ENCODE peak calls at places on chromosomes 5 and 9, in nine cellular contexts. V is mesenchymal stem cell, I is psoas muscle, P is DND-41, A is mammary epithelial cell, X is right atrium auricular region, H is left ventricle myocardium inferior, W is heart left ventricle, G is HCT116. M is an unnamed sample.

GRCh38 chr5:124194282-124194681 is 552.2 kb downstream of the ZNF608 start:
- DNase-seq in V (no peak), I (no peak), P (no peak), A (no peak), X (no peak), H (no peak), W (no peak), G (no peak), M (no peak)

GRCh38 chr5:95526871-95527270 is 27.9 kb downstream of the SKIC3 start:
- DNase-seq in V (no peak), I (no peak), P (no peak), A (no peak), X (no peak), H (no peak), W (no peak), G (no peak), M (no peak)

GRCh38 chr9:134551657-134552348 is 89.8 kb upstream of the COL5A1 start:
- DNase-seq in V (peak), I (peak), P (no peak), A (peak), X (peak), H (peak), W (peak), G (no peak), M (no peak)

GRCh38 chr5:43294226-43294625 is 19.0 kb downstream of the HMGCS1 start:
- DNase-seq in V (no peak), I (no peak), P (no peak), A (no peak), X (no peak), H (no peak), W (no peak), G (no peak), M (no peak)

GRCh38 chr9:3768698-3769458 is 243.1 kb upstream of the RFX3 start:
- DNase-seq in V (peak), I (no peak), P (no peak), A (no peak), X (no peak), H (no peak), W (no peak), G (no peak), M (no peak)

GRCh38 chr5:135223404-135223803 is 175.6 kb downstream of the MACROH2A1 start:
- DNase-seq in V (no peak), I (no peak), P (no peak), A (no peak), X (peak), H (no peak), W (peak), G (no peak), M (peak)

GRCh38 chr5:123800640-123801039 is 288.7 kb downstream of the CSNK1G3 start:
- DNase-seq in V (no peak), I (no peak), P (no peak), A (no peak), X (no peak), H (no peak), W (no peak), G (no peak), M (no peak)

GRCh38 chr5:137282216-137282615 is 216.9 kb downstream of the SPOCK1 start:
- DNase-seq in V (peak), I (no peak), P (no peak), A (no peak), X (no peak), H (peak), W (peak), G (no peak), M (no peak)

GRCh38 chr5:112312295-112312694 is 106.8 kb downstream of the EPB41L4A start:
- DNase-seq in V (no peak), I (no peak), P (no peak), A (no peak), X (no peak), H (no peak), W (no peak), G (no peak), M (no peak)

GRCh38 chr9:127580371-127580770 is 31.7 kb upstream of the STXBP1 start:
- DNase-seq in V (no peak), I (no peak), P (no peak), A (no peak), X (no peak), H (no peak), W (no peak), G (no peak), M (no peak)

GRCh38 chr9:127686461-127687393 is 20.1 kb upstream of the CFAP157 start:
- DNase-seq in V (no peak), I (no peak), P (no peak), A (peak), X (no peak), H (no peak), W (no peak), G (no peak), M (no peak)

GRCh38 chr5:72452515-72453259 is 54.5 kb downstream of the ZNF366 start:
- DNase-seq in V (peak), I (peak), P (no peak), A (peak), X (peak), H (peak), W (peak), G (peak), M (peak)

GRCh38 chr9:111807197-111807596 is 12.5 kb upstream of the SHOC1 start:
- DNase-seq in V (no peak), I (no peak), P (no peak), A (peak), X (no peak), H (no peak), W (no peak), G (no peak), M (no peak)

GRCh38 chr5:132663771-132664695 is 6.1 kb downstream of the IL13 start:
- DNase-seq in V (peak), I (no peak), P (no peak), A (no peak), X (no peak), H (no peak), W (no peak), G (no peak), M (peak)

GRCh38 chr5:24444439-24444838 is 200.3 kb downstream of the CDH10 start:
- DNase-seq in V (no peak), I (no peak), P (no peak), A (no peak), X (no peak), H (no peak), W (no peak), G (no peak), M (no peak)

GRCh38 chr5:50553560-50553984 is 112.5 kb upstream of the EMB start:
- DNase-seq in V (peak), I (no peak), P (peak), A (peak), X (no peak), H (no peak), W (no peak), G (no peak), M (no peak)

GRCh38 chr9:95649801-95650213 is 133.0 kb upstream of the PTCH1 start:
- DNase-seq in V (no peak), I (no peak), P (no peak), A (no peak), X (no peak), H (no peak), W (no peak), G (no peak), M (no peak)

GRCh38 chr5:113218906-113219517 is 215.8 kb downstream of the TSSK1B start:
- DNase-seq in V (no peak), I (no peak), P (no peak), A (no peak), X (no peak), H (no peak), W (no peak), G (no peak), M (no peak)

GRCh38 chr9:91180930-91181268 is 180.8 kb downstream of the AUH start:
- DNase-seq in V (no peak), I (no peak), P (no peak), A (no peak), X (no peak), H (no peak), W (no peak), G (no peak), M (peak)

GRCh38 chr5:141476132-141476909 is 555 bp downstream of the PCDHGC3 start:
- DNase-seq in V (peak), I (peak), P (peak), A (peak), X (peak), H (peak), W (peak), G (no peak), M (no peak)

GRCh38 chr9:1125741-1126140 is 75.6 kb downstream of the DMRT2 start:
- DNase-seq in V (no peak), I (no peak), P (no peak), A (peak), X (no peak), H (no peak), W (no peak), G (no peak), M (no peak)

GRCh38 chr5:129905467-129906176 is 1.4 kb downstream of the CHSY3 start:
- DNase-seq in V (peak), I (peak), P (no peak), A (peak), X (no peak), H (no peak), W (no peak), G (no peak), M (peak)

GRCh38 chr9:6938447-6938846 is 180.7 kb downstream of the KDM4C start:
- DNase-seq in V (peak), I (no peak), P (no peak), A (peak), X (no peak), H (no peak), W (no peak), G (no peak), M (no peak)

GRCh38 chr5:179906795-179907569 is 715 bp downstream of the TBC1D9B start:
- DNase-seq in V (peak), I (peak), P (peak), A (peak), X (no peak), H (no peak), W (no peak), G (no peak), M (no peak)

GRCh38 chr5:125634242-125634835 is 788.9 kb upstream of the GRAMD2B start:
- DNase-seq in V (no peak), I (no peak), P (no peak), A (no peak), X (no peak), H (no peak), W (no peak), G (no peak), M (no peak)

GRCh38 chr5:88674262-88675158 is 208.5 kb downstream of the MEF2C start:
- DNase-seq in V (no peak), I (no peak), P (no peak), A (no peak), X (no peak), H (no peak), W (no peak), G (no peak), M (no peak)

GRCh38 chr9:71740199-71740598 is 28.1 kb downstream of the CEMIP2 start:
- DNase-seq in V (no peak), I (no peak), P (no peak), A (no peak), X (no peak), H (no peak), W (no peak), G (no peak), M (no peak)

GRCh38 chr5:140345919-140346347 is 470 bp downstream of the HBEGF start:
- DNase-seq in V (peak), I (peak), P (peak), A (peak), X (peak), H (peak), W (peak), G (no peak), M (no peak)

DNA sequence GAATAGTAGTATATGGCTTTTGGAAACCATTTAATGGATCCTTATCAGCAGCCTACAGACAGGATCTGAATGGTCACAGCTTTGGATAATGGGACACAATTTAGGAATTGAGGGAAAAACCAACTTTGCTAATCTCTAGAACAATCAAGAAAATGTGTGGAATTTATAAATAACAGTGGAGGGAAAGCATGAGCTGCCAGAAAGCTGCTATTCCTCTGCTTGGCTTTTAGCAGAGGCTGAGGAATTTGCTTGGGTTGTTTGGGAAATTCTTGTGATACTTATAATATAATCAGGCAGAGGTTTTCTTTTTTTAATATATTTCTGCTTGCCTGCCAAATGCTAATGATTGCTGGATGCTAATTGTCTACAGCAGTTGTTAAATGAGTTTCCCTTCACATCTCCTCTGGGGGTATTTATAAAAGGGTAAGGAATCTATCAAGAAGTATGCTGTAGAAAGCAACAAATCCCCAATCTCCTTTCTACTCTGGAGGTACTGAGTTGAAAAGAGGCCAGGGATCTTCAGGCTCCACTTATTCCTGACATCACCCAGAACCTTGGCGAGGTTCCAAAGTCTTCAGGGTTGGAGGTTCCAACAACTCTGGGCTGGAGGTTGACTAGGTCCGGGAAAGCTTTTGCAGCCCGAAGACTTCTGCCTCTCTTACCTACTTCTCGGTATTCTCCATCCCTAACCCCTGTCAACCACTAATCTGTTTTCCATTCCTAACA is 60.3 kb upstream of the TMED7 start:
- DNase-seq in V (no peak), I (no peak), P (no peak), A (no peak), X (peak), H (no peak), W (peak), G (no peak), M (no peak)
- H3K27ac ChIP-seq in V (no peak), I (no peak), P (no peak), A (no peak), X (no peak), H (no peak), W (no peak), G (no peak), M (peak)

GRCh38 chr5:119271758-119272730 is 83.8 kb upstream of the TNFAIP8 start:
- DNase-seq in V (no peak), I (no peak), P (peak), A (no peak), X (no peak), H (no peak), W (no peak), G (no peak), M (no peak)

GRCh38 chr5:119270121-119270565 is 85.7 kb upstream of the TNFAIP8 start:
- DNase-seq in V (no peak), I (no peak), P (no peak), A (no peak), X (no peak), H (no peak), W (no peak), G (no peak), M (no peak)

GRCh38 chr5:119269061-119269579 is 86.7 kb upstream of the TNFAIP8 start:
- DNase-seq in V (peak), I (no peak), P (peak), A (peak), X (no peak), H (peak), W (peak), G (peak), M (no peak)

GRCh38 chr5:119273391-119273839 is 82.4 kb upstream of the TNFAIP8 start:
- DNase-seq in V (no peak), I (peak), P (no peak), A (no peak), X (no peak), H (peak), W (no peak), G (no peak), M (no peak)

GRCh38 chr5:119270955-119271757 is 84.7 kb upstream of the TNFAIP8 start:
- DNase-seq in V (peak), I (no peak), P (no peak), A (no peak), X (no peak), H (no peak), W (no peak), G (no peak), M (no peak)
- H3K27ac ChIP-seq in V (no peak), I (no peak), P (peak), A (no peak), X (no peak), H (no peak), W (no peak), G (no peak), M (no peak)

DNA sequence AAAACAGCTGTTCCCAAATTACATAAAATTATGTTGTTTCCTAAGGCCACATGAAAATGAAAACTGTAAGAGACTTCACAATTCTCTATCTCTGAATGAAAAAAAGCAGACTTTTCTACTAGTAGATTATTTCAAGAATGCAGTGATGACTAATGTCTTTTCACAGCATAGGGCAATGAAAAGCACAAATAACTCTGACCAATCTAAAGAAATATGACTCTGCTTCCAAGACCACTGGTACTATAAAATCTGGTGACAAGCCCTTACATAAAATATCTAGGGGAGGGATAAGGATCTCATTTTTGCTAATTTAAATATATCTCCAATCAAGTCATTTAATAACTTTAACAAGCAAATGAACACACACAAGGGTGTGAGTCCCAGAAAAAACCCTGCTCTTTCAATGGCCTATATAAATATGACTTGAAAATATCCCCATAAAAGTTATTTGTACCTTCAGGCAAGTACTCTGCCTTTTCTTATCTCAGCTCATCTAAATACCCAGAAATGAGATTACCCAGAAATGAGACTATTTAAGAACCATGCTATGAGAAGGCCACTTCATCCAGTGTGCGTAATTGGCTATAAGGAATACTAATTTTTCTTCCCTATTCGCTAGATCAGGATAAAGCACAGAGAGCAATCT is 105.2 kb downstream of the GNAQ start:
- DNase-seq in V (peak), I (no peak), P (no peak), A (peak), X (no peak), H (no peak), W (no peak), G (peak), M (no peak)
- H3K27ac ChIP-seq in V (peak), I (no peak), P (no peak), A (peak), X (no peak), H (no peak), W (no peak), G (no peak), M (no peak)

GRCh38 chr5:173954671-173955605 is 34.0 kb upstream of the C5orf47 start:
- DNase-seq in V (peak), I (no peak), P (no peak), A (no peak), X (no peak), H (no peak), W (no peak), G (no peak), M (no peak)
- H3K27ac ChIP-seq in V (peak), I (peak), P (no peak), A (no peak), X (peak), H (peak), W (peak), G (no peak), M (no peak)

DNA sequence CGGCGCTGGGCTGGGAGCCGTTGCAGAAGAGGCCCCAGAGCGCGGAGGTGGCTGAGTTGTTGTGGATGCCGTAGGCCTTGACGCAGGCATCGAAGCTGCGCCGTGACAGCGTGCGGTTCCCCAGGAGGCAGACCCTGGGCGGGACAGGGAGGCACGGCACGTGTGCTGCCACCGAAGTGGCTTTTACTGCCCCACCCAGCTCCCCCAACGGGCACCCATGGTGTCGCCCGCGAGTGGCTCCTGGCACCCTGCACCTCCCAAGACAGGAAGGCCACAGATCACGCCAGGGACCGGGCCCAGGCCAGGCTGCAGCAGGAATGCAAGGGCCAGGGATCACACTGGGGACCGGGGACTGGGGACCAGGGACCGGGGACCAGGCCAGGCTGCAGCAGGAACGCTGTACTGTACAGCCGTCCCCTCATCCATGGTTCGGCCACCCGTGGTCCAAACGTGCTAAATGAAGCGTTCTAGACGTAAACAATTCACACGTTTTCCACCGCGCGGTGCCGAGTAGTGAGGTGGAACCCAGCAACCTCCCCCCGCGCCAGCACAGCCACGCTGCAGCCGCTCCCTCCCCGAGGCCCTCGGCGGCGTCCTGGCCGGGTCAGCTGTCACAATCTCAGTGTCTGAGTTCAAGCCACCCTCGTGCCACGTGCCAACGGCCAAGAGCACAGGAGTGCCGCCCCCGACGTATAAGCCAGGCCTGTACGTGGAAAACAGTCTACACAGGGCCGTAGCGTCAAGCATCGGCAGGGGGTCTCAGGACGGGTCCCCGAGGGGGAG is 27.8 kb downstream of the SLC12A7 start:
- DNase-seq in V (no peak), I (no peak), P (no peak), A (no peak), X (no peak), H (no peak), W (no peak), G (no peak), M (no peak)
- H3K27ac ChIP-seq in V (no peak), I (no peak), P (no peak), A (no peak), X (no peak), H (no peak), W (no peak), G (no peak), M (no peak)

DNA sequence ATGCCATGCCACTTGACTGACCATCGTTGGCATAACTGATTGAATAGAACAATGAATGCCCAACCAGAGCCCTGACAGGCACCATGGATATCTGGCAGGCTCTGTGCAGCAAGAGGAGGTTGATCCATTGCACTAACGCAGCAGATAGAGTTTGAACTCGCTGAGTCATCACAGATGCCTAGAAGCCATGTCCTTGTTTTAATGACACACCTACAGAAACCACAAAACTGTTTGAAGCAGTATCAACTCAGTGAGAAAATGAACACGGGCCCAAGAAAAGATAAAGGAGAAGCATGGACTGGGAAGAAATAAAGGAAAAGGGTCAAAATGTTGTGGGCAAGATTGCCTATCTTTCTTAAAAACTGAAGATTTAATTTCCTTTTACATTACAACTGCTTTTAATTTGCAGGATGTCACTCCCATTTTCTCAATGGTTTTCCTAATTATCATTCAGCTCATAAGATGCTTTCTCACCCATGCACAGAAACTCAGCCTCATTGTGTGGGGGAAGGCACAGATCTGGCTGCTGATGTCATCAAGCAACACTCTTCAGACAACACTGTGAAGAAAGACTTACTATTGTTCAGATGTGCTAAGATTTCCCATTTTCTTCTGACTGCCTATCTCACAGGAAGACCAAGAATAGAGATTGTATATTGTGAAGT is 129.0 kb downstream of the PIK3R1 start:
- DNase-seq in V (peak), I (no peak), P (peak), A (peak), X (no peak), H (no peak), W (no peak), G (no peak), M (no peak)
- H3K27ac ChIP-seq in V (no peak), I (peak), P (peak), A (peak), X (no peak), H (no peak), W (no peak), G (no peak), M (peak)

M was measured in coronary artery.